ENCODE peak calls at places on chromosomes 3 and 15, in eight cellular contexts. One of them, this sample, is unnamed.

GRCh38 chr3:5194801-5195509 is 7.4 kb downstream of the EDEM1 start:
- DNase-seq in activated effector memory CD4-positive, alpha-beta T cell treated with Interleukin-2 at 50 U/mL for 16 hours: no peak
- DNase-seq in NCI-H446: no peak
- DNase-seq in amniotic stem cell: peak; percentile 82
- DNase-seq in dermis blood vessel endothelial cell: peak; percentile 87
- DNase-seq in naive B cell: no peak
- DNase-seq in RPMI7951: peak; percentile 88
- DNase-seq in activated T-helper 1 cell treated with anti-CD3 and anti-CD28 coated beads, Interleukin-2, amount 50 U/mL, for 16 hours: no peak
- DNase-seq in this sample: peak; percentile 30

GRCh38 chr3:39108309-39108708 is 829 bp downstream of the TTC21A start:
- DNase-seq in activated effector memory CD4-positive, alpha-beta T cell treated with Interleukin-2 at 50 U/mL for 16 hours: no peak
- DNase-seq in NCI-H446: no peak
- DNase-seq in amniotic stem cell: no peak
- DNase-seq in dermis blood vessel endothelial cell: no peak
- DNase-seq in naive B cell: peak; percentile 85
- DNase-seq in RPMI7951: no peak
- DNase-seq in activated T-helper 1 cell treated with anti-CD3 and anti-CD28 coated beads, Interleukin-2, amount 50 U/mL, for 16 hours: no peak
- DNase-seq in this sample: no peak

GRCh38 chr3:164465172-164465571 is 613.1 kb downstream of the SI start:
- DNase-seq in activated effector memory CD4-positive, alpha-beta T cell treated with Interleukin-2 at 50 U/mL for 16 hours: no peak
- DNase-seq in NCI-H446: no peak
- DNase-seq in amniotic stem cell: peak; percentile 54
- DNase-seq in dermis blood vessel endothelial cell: no peak
- DNase-seq in naive B cell: no peak
- DNase-seq in RPMI7951: no peak
- DNase-seq in activated T-helper 1 cell treated with anti-CD3 and anti-CD28 coated beads, Interleukin-2, amount 50 U/mL, for 16 hours: no peak
- DNase-seq in this sample: no peak

GRCh38 chr15:78739996-78740903 is 71.0 kb downstream of the ADAMTS7 start:
- DNase-seq in activated effector memory CD4-positive, alpha-beta T cell treated with Interleukin-2 at 50 U/mL for 16 hours: peak; percentile 12
- DNase-seq in NCI-H446: no peak
- DNase-seq in amniotic stem cell: no peak
- DNase-seq in dermis blood vessel endothelial cell: peak; percentile 70
- DNase-seq in naive B cell: peak; percentile 44
- DNase-seq in RPMI7951: peak; percentile 33
- DNase-seq in activated T-helper 1 cell treated with anti-CD3 and anti-CD28 coated beads, Interleukin-2, amount 50 U/mL, for 16 hours: no peak
- DNase-seq in this sample: no peak

GRCh38 chr3:148233403-148233802 is 464.3 kb upstream of the AGTR1 start:
- DNase-seq in activated effector memory CD4-positive, alpha-beta T cell treated with Interleukin-2 at 50 U/mL for 16 hours: no peak
- DNase-seq in NCI-H446: no peak
- DNase-seq in amniotic stem cell: no peak
- DNase-seq in dermis blood vessel endothelial cell: no peak
- DNase-seq in naive B cell: no peak
- DNase-seq in RPMI7951: peak; percentile 29
- DNase-seq in activated T-helper 1 cell treated with anti-CD3 and anti-CD28 coated beads, Interleukin-2, amount 50 U/mL, for 16 hours: no peak
- DNase-seq in this sample: no peak

GRCh38 chr3:23877324-23877980 is 39.3 kb downstream of the NKIRAS1 start:
- DNase-seq in activated effector memory CD4-positive, alpha-beta T cell treated with Interleukin-2 at 50 U/mL for 16 hours: no peak
- DNase-seq in NCI-H446: no peak
- DNase-seq in amniotic stem cell: no peak
- DNase-seq in dermis blood vessel endothelial cell: peak; percentile 56
- DNase-seq in naive B cell: no peak
- DNase-seq in RPMI7951: peak; percentile 85
- DNase-seq in activated T-helper 1 cell treated with anti-CD3 and anti-CD28 coated beads, Interleukin-2, amount 50 U/mL, for 16 hours: no peak
- DNase-seq in this sample: no peak

GRCh38 chr3:177371903-177372302 is 174.6 kb upstream of the TBL1XR1 start:
- DNase-seq in activated effector memory CD4-positive, alpha-beta T cell treated with Interleukin-2 at 50 U/mL for 16 hours: no peak
- DNase-seq in NCI-H446: no peak
- DNase-seq in amniotic stem cell: no peak
- DNase-seq in dermis blood vessel endothelial cell: no peak
- DNase-seq in naive B cell: no peak
- DNase-seq in RPMI7951: no peak
- DNase-seq in activated T-helper 1 cell treated with anti-CD3 and anti-CD28 coated beads, Interleukin-2, amount 50 U/mL, for 16 hours: no peak
- DNase-seq in this sample: no peak

GRCh38 chr15:34890424-34890823 is 79.1 kb downstream of the AQR start:
- DNase-seq in activated effector memory CD4-positive, alpha-beta T cell treated with Interleukin-2 at 50 U/mL for 16 hours: no peak
- DNase-seq in NCI-H446: no peak
- DNase-seq in amniotic stem cell: no peak
- DNase-seq in dermis blood vessel endothelial cell: no peak
- DNase-seq in naive B cell: no peak
- DNase-seq in RPMI7951: no peak
- DNase-seq in activated T-helper 1 cell treated with anti-CD3 and anti-CD28 coated beads, Interleukin-2, amount 50 U/mL, for 16 hours: no peak
- DNase-seq in this sample: no peak

GRCh38 chr3:64214697-64215018 is 10.6 kb downstream of the PRICKLE2 start:
- DNase-seq in activated effector memory CD4-positive, alpha-beta T cell treated with Interleukin-2 at 50 U/mL for 16 hours: no peak
- DNase-seq in NCI-H446: no peak
- DNase-seq in amniotic stem cell: no peak
- DNase-seq in dermis blood vessel endothelial cell: no peak
- DNase-seq in naive B cell: no peak
- DNase-seq in RPMI7951: peak; percentile 74
- DNase-seq in activated T-helper 1 cell treated with anti-CD3 and anti-CD28 coated beads, Interleukin-2, amount 50 U/mL, for 16 hours: no peak
- DNase-seq in this sample: no peak

GRCh38 chr15:70053703-70054229 is 44.0 kb downstream of the TLE3 start:
- DNase-seq in activated effector memory CD4-positive, alpha-beta T cell treated with Interleukin-2 at 50 U/mL for 16 hours: no peak
- DNase-seq in NCI-H446: no peak
- DNase-seq in amniotic stem cell: no peak
- DNase-seq in dermis blood vessel endothelial cell: no peak
- DNase-seq in naive B cell: no peak
- DNase-seq in RPMI7951: no peak
- DNase-seq in activated T-helper 1 cell treated with anti-CD3 and anti-CD28 coated beads, Interleukin-2, amount 50 U/mL, for 16 hours: no peak
- DNase-seq in this sample: peak; percentile 34

GRCh38 chr3:53844262-53845102 is 1.7 kb downstream of the CHDH start:
- DNase-seq in activated effector memory CD4-positive, alpha-beta T cell treated with Interleukin-2 at 50 U/mL for 16 hours: no peak
- DNase-seq in NCI-H446: no peak
- DNase-seq in amniotic stem cell: no peak
- DNase-seq in dermis blood vessel endothelial cell: no peak
- DNase-seq in naive B cell: no peak
- DNase-seq in RPMI7951: no peak
- DNase-seq in activated T-helper 1 cell treated with anti-CD3 and anti-CD28 coated beads, Interleukin-2, amount 50 U/mL, for 16 hours: no peak
- DNase-seq in this sample: no peak

GRCh38 chr15:51736646-51737537 is 563 bp downstream of the LYSMD2 start:
- DNase-seq in activated effector memory CD4-positive, alpha-beta T cell treated with Interleukin-2 at 50 U/mL for 16 hours: peak; percentile 53
- DNase-seq in NCI-H446: no peak
- DNase-seq in amniotic stem cell: no peak
- DNase-seq in dermis blood vessel endothelial cell: peak; percentile 35
- DNase-seq in naive B cell: peak; percentile 61
- DNase-seq in RPMI7951: peak; percentile 40
- DNase-seq in activated T-helper 1 cell treated with anti-CD3 and anti-CD28 coated beads, Interleukin-2, amount 50 U/mL, for 16 hours: peak; percentile 36
- DNase-seq in this sample: no peak

GRCh38 chr15:82105458-82106205 is 59.8 kb upstream of the MEX3B start:
- DNase-seq in activated effector memory CD4-positive, alpha-beta T cell treated with Interleukin-2 at 50 U/mL for 16 hours: no peak
- DNase-seq in NCI-H446: no peak
- DNase-seq in amniotic stem cell: no peak
- DNase-seq in dermis blood vessel endothelial cell: no peak
- DNase-seq in naive B cell: no peak
- DNase-seq in RPMI7951: no peak
- DNase-seq in activated T-helper 1 cell treated with anti-CD3 and anti-CD28 coated beads, Interleukin-2, amount 50 U/mL, for 16 hours: no peak
- DNase-seq in this sample: peak; percentile 55

GRCh38 chr3:69406156-69406555 is 20.3 kb upstream of the FRMD4B start:
- DNase-seq in activated effector memory CD4-positive, alpha-beta T cell treated with Interleukin-2 at 50 U/mL for 16 hours: no peak
- DNase-seq in NCI-H446: no peak
- DNase-seq in amniotic stem cell: no peak
- DNase-seq in dermis blood vessel endothelial cell: peak; percentile 75
- DNase-seq in naive B cell: no peak
- DNase-seq in RPMI7951: peak; percentile 65
- DNase-seq in activated T-helper 1 cell treated with anti-CD3 and anti-CD28 coated beads, Interleukin-2, amount 50 U/mL, for 16 hours: no peak
- DNase-seq in this sample: peak; percentile 54

GRCh38 chr3:52847726-52848125 is 12.9 kb upstream of the MUSTN1 start:
- DNase-seq in activated effector memory CD4-positive, alpha-beta T cell treated with Interleukin-2 at 50 U/mL for 16 hours: no peak
- DNase-seq in NCI-H446: no peak
- DNase-seq in amniotic stem cell: no peak
- DNase-seq in dermis blood vessel endothelial cell: no peak
- DNase-seq in naive B cell: no peak
- DNase-seq in RPMI7951: no peak
- DNase-seq in activated T-helper 1 cell treated with anti-CD3 and anti-CD28 coated beads, Interleukin-2, amount 50 U/mL, for 16 hours: no peak
- DNase-seq in this sample: no peak

GRCh38 chr3:18556001-18556408 is 130.9 kb upstream of the SATB1 start:
- DNase-seq in activated effector memory CD4-positive, alpha-beta T cell treated with Interleukin-2 at 50 U/mL for 16 hours: no peak
- DNase-seq in NCI-H446: no peak
- DNase-seq in amniotic stem cell: no peak
- DNase-seq in dermis blood vessel endothelial cell: no peak
- DNase-seq in naive B cell: no peak
- DNase-seq in RPMI7951: no peak
- DNase-seq in activated T-helper 1 cell treated with anti-CD3 and anti-CD28 coated beads, Interleukin-2, amount 50 U/mL, for 16 hours: peak; percentile 5
- DNase-seq in this sample: no peak

GRCh38 chr15:89363770-89364169 is 29.1 kb upstream of the POLG start:
- DNase-seq in activated effector memory CD4-positive, alpha-beta T cell treated with Interleukin-2 at 50 U/mL for 16 hours: no peak
- DNase-seq in NCI-H446: no peak
- DNase-seq in amniotic stem cell: no peak
- DNase-seq in dermis blood vessel endothelial cell: no peak
- DNase-seq in naive B cell: no peak
- DNase-seq in RPMI7951: no peak
- DNase-seq in activated T-helper 1 cell treated with anti-CD3 and anti-CD28 coated beads, Interleukin-2, amount 50 U/mL, for 16 hours: no peak
- DNase-seq in this sample: no peak

GRCh38 chr3:13228584-13228983 is 155.4 kb upstream of the IQSEC1 start:
- DNase-seq in activated effector memory CD4-positive, alpha-beta T cell treated with Interleukin-2 at 50 U/mL for 16 hours: no peak
- DNase-seq in NCI-H446: no peak
- DNase-seq in amniotic stem cell: no peak
- DNase-seq in dermis blood vessel endothelial cell: no peak
- DNase-seq in naive B cell: no peak
- DNase-seq in RPMI7951: no peak
- DNase-seq in activated T-helper 1 cell treated with anti-CD3 and anti-CD28 coated beads, Interleukin-2, amount 50 U/mL, for 16 hours: no peak
- DNase-seq in this sample: no peak

GRCh38 chr15:85475711-85476110 is 95.3 kb downstream of the AKAP13 start:
- DNase-seq in activated effector memory CD4-positive, alpha-beta T cell treated with Interleukin-2 at 50 U/mL for 16 hours: no peak
- DNase-seq in NCI-H446: no peak
- DNase-seq in amniotic stem cell: no peak
- DNase-seq in dermis blood vessel endothelial cell: no peak
- DNase-seq in naive B cell: no peak
- DNase-seq in RPMI7951: no peak
- DNase-seq in activated T-helper 1 cell treated with anti-CD3 and anti-CD28 coated beads, Interleukin-2, amount 50 U/mL, for 16 hours: no peak
- DNase-seq in this sample: no peak

GRCh38 chr15:67724679-67725365 is 100.5 kb upstream of the SKOR1 start:
- DNase-seq in activated effector memory CD4-positive, alpha-beta T cell treated with Interleukin-2 at 50 U/mL for 16 hours: no peak
- DNase-seq in NCI-H446: no peak
- DNase-seq in amniotic stem cell: no peak
- DNase-seq in dermis blood vessel endothelial cell: no peak
- DNase-seq in naive B cell: no peak
- DNase-seq in RPMI7951: no peak
- DNase-seq in activated T-helper 1 cell treated with anti-CD3 and anti-CD28 coated beads, Interleukin-2, amount 50 U/mL, for 16 hours: no peak
- DNase-seq in this sample: no peak

GRCh38 chr3:145942052-145942451 is 218.9 kb downstream of the PLOD2 start:
- DNase-seq in activated effector memory CD4-positive, alpha-beta T cell treated with Interleukin-2 at 50 U/mL for 16 hours: no peak
- DNase-seq in NCI-H446: no peak
- DNase-seq in amniotic stem cell: no peak
- DNase-seq in dermis blood vessel endothelial cell: no peak
- DNase-seq in naive B cell: no peak
- DNase-seq in RPMI7951: peak; percentile 57
- DNase-seq in activated T-helper 1 cell treated with anti-CD3 and anti-CD28 coated beads, Interleukin-2, amount 50 U/mL, for 16 hours: no peak
- DNase-seq in this sample: no peak

GRCh38 chr3:42961633-42962032 is 17.5 kb upstream of the GASK1A start:
- DNase-seq in activated effector memory CD4-positive, alpha-beta T cell treated with Interleukin-2 at 50 U/mL for 16 hours: no peak
- DNase-seq in NCI-H446: peak; percentile 1
- DNase-seq in amniotic stem cell: peak; percentile 42
- DNase-seq in dermis blood vessel endothelial cell: peak; percentile 74
- DNase-seq in naive B cell: no peak
- DNase-seq in RPMI7951: peak; percentile 49
- DNase-seq in activated T-helper 1 cell treated with anti-CD3 and anti-CD28 coated beads, Interleukin-2, amount 50 U/mL, for 16 hours: no peak
- DNase-seq in this sample: no peak

GRCh38 chr15:39127925-39128617 is 452.8 kb upstream of the THBS1 start:
- DNase-seq in activated effector memory CD4-positive, alpha-beta T cell treated with Interleukin-2 at 50 U/mL for 16 hours: no peak
- DNase-seq in NCI-H446: peak; percentile 11
- DNase-seq in amniotic stem cell: peak; percentile 89
- DNase-seq in dermis blood vessel endothelial cell: peak; percentile 98
- DNase-seq in naive B cell: no peak
- DNase-seq in RPMI7951: peak; percentile 97
- DNase-seq in activated T-helper 1 cell treated with anti-CD3 and anti-CD28 coated beads, Interleukin-2, amount 50 U/mL, for 16 hours: no peak
- DNase-seq in this sample: no peak

GRCh38 chr3:182268711-182269110 is 524.6 kb upstream of the ATP11B start:
- DNase-seq in activated effector memory CD4-positive, alpha-beta T cell treated with Interleukin-2 at 50 U/mL for 16 hours: no peak
- DNase-seq in NCI-H446: no peak
- DNase-seq in amniotic stem cell: no peak
- DNase-seq in dermis blood vessel endothelial cell: no peak
- DNase-seq in naive B cell: no peak
- DNase-seq in RPMI7951: no peak
- DNase-seq in activated T-helper 1 cell treated with anti-CD3 and anti-CD28 coated beads, Interleukin-2, amount 50 U/mL, for 16 hours: no peak
- DNase-seq in this sample: no peak

GRCh38 chr3:149273096-149273751 is 51.6 kb upstream of the CP start:
- DNase-seq in activated effector memory CD4-positive, alpha-beta T cell treated with Interleukin-2 at 50 U/mL for 16 hours: no peak
- DNase-seq in NCI-H446: peak; percentile 60
- DNase-seq in amniotic stem cell: peak; percentile 82
- DNase-seq in dermis blood vessel endothelial cell: peak; percentile 93
- DNase-seq in naive B cell: peak; percentile 61
- DNase-seq in RPMI7951: peak; percentile 85
- DNase-seq in activated T-helper 1 cell treated with anti-CD3 and anti-CD28 coated beads, Interleukin-2, amount 50 U/mL, for 16 hours: no peak
- DNase-seq in this sample: no peak

This sample was measured in breast epithelium.